ENCODE peak calls at places on chromosomes 11 and 22, in ten cellular contexts. F is heart right ventricle, S is astrocyte of the spinal cord, Z is dorsolateral prefrontal cortex, O is heart left ventricle, L is epithelial cell of esophagus, N is fibroblast of lung, M is H1, Q is brain microvascular endothelial cell, K is colonic mucosa. U is an unnamed sample.

GRCh38 chr11:65395961-65396530 is 9.6 kb downstream of the FRMD8 start:
- DNase-seq in K (no peak), L (no peak), Q (no peak), S (no peak), M (no peak), F (no peak), Z (no peak), N (no peak), O (no peak), U (no peak)

GRCh38 chr11:134728186-134728585 is 316.1 kb upstream of the B3GAT1 start:
- DNase-seq in O (no peak), S (no peak), K (no peak), L (no peak), Z (no peak), Q (no peak), N (no peak), M (no peak), F (no peak), U (no peak)

GRCh38 chr11:34151916-34152845 is 46.8 kb downstream of the NAT10 start:
- DNase-seq in F (no peak), Z (no peak), L (no peak), N (no peak), M (no peak), O (no peak), Q (no peak), K (no peak), S (no peak), U (no peak)

GRCh38 chr22:19143967-19144400 is 467 bp downstream of the ESS2 start:
- DNase-seq in N (peak; percentile 25), F (no peak), K (no peak), L (peak; percentile 42), Z (no peak), S (no peak), M (no peak), Q (no peak), O (no peak), U (no peak)

GRCh38 chr11:7540830-7541555 is 27.2 kb downstream of the PPFIBP2 start:
- DNase-seq in S (no peak), Z (no peak), O (no peak), N (no peak), F (no peak), Q (no peak), K (no peak), L (peak; percentile 77), M (no peak), U (no peak)

GRCh38 chr22:29765905-29766631 is 739 bp downstream of the ZMAT5 start:
- DNase-seq in F (no peak), O (no peak), S (no peak), K (peak; percentile 54), L (peak; percentile 14), Q (no peak), Z (no peak), N (no peak), M (no peak), U (no peak)

GRCh38 chr11:69649576-69649900 is 8.6 kb downstream of the CCND1 start:
- DNase-seq in L (no peak), M (no peak), F (no peak), K (no peak), N (no peak), O (no peak), Z (no peak), Q (no peak), S (no peak), U (no peak)

GRCh38 chr22:37018086-37018814 is 997 bp downstream of the TST start:
- DNase-seq in S (peak; percentile 5), L (no peak), Z (no peak), M (no peak), F (no peak), K (no peak), N (no peak), O (no peak), Q (no peak), U (no peak)

GRCh38 chr11:15471028-15471708 is 356.4 kb downstream of the INSC start:
- DNase-seq in O (no peak), N (no peak), F (no peak), Q (no peak), K (peak; percentile 59), S (no peak), L (no peak), M (no peak), Z (no peak), U (no peak)

GRCh38 chr11:90120191-90120590 is 14.3 kb upstream of the NAALAD2 start:
- DNase-seq in L (no peak), O (no peak), S (no peak), Z (no peak), M (no peak), F (no peak), K (no peak), N (no peak), Q (no peak), U (no peak)

GRCh38 chr11:99199336-99199735 is 178.6 kb downstream of the CNTN5 start:
- DNase-seq in Q (peak; percentile 27), F (no peak), K (no peak), M (no peak), S (peak; percentile 70), N (peak; percentile 20), Z (no peak), O (peak; percentile 10), L (no peak), U (no peak)

DNA sequence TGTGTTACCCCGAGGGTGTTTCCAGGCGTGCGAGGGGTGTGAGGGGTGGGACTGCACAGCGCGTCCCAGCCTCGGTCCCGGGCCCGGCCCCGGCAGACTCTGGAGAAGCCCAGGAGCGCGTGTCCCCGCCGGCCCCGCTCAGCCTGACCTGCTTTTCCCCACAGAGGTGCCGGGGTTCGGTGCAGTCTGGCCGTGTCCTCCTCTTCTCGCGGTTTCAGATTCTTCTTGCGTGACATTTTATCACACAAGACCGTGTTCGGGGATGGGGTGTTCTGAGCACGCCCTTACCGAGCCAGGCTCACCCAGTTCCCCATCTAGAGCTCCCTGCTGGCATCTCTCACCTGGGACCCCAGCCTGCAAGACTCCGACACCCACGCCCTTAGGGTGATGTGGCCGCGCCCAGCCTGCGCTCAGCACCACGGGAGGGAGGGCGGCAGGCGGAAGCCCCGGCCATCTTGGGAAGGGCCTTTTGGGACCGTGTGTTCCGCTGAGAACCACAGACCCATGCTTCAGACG is 775.6 kb downstream of the BRD1 start:
- DNase-seq in M (no peak), K (peak; percentile 25), Z (peak; percentile 61), F (no peak), N (peak; percentile 6), O (no peak), S (no peak), Q (no peak), L (no peak), U (no peak)
- H3K4me3 ChIP-seq in M (no peak overlapping the region), K (peak overlapping the region; percentile 27), Z (peak overlapping the region; percentile 57), F (no peak overlapping the region), N (no peak overlapping the region), O (no peak overlapping the region), S (peak overlapping the region; percentile 36), Q (peak overlapping the region; percentile 35), L (no peak overlapping the region), U (no peak overlapping the region)

GRCh38 chr11:128484172-128484571 is 103.2 kb downstream of the ETS1 start:
- DNase-seq in Z (no peak), K (no peak), F (no peak), L (no peak), N (no peak), M (no peak), Q (no peak), O (no peak), S (no peak), U (no peak)
- TF ChIP-seq CTCF in Z (peak; percentile 59), K (no peak), F (peak; percentile 31), L (peak; percentile 15), N (no peak), M (peak; percentile 53), Q (peak; percentile 17), O (peak; percentile 53), S (peak; percentile 13), U (no peak)

GRCh38 chr22:48662476-48663150 is 1165.1 kb downstream of the BRD1 start:
- DNase-seq in F (no peak), S (no peak), N (no peak), L (no peak), Z (no peak), M (no peak), K (no peak), O (no peak), Q (no peak), U (no peak)

GRCh38 chr22:48660104-48660794 is 1167.4 kb downstream of the BRD1 start:
- DNase-seq in L (no peak), S (no peak), N (no peak), K (no peak), F (no peak), O (no peak), Q (no peak), M (no peak), Z (no peak), U (no peak)

GRCh38 chr22:48661984-48662383 is 1165.7 kb downstream of the BRD1 start:
- DNase-seq in K (no peak), N (no peak), S (no peak), O (no peak), F (no peak), L (no peak), Z (no peak), M (no peak), Q (no peak), U (no peak)

GRCh38 chr22:48659393-48659792 is 1168.3 kb downstream of the BRD1 start:
- DNase-seq in Z (no peak), M (no peak), Q (no peak), L (no peak), F (no peak), N (no peak), O (no peak), K (no peak), S (no peak), U (no peak)

DNA sequence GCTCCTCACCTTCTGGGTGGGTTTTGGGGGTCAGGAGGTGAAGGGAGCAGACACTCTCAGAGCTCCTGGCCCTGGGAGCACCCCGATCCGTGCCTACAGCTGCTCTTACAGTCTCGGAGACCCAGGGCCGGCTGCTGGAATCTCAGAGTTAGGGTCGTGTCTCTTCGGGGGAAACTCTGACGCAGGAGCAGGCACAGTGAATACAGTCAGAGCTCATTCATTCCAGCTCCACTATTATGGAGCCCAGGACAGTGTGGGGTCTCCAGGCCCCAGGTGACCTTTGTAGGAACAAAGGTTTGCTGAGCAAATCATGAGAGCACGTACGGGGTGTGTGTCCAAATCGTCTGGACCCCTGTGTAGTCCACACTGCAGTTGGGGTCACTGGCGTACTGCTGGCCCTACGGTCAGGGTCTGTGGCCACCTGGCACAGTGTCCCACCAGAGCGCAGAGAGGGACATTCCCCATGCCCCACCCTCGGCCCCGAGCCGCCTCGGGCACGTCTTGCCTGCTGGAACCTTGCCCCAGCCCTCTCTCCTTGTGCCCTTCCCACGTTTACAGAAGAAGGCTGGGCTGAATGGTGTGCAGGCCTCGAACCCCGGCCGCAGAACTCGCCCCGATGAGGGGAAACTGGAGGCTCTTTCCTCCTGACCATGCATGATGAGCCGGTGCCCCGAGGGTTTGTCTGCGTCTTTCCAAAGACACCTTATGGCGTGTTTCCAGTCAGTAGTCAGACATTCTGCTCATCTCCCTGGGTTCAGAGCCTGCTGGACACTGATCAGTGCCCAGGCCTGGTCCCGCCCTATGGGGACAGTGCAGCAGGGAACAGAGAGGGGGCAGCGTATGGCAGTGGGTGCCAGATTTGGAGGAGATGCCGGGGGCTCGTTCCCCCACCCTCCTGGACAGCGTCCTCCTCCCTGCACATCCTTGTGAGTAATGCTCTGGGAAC is 1166.6 kb downstream of the BRD1 start:
- DNase-seq in F (no peak), L (no peak), Z (no peak), O (no peak), Q (no peak), K (no peak), M (no peak), N (no peak), S (no peak), U (no peak)
- H3K4me3 ChIP-seq in F (no peak overlapping the region), L (no peak overlapping the region), Z (no peak overlapping the region), O (no peak overlapping the region), Q (no peak overlapping the region), K (no peak overlapping the region), M (no peak overlapping the region), N (no peak overlapping the region), S (no peak overlapping the region), U (no peak overlapping the region)

GRCh38 chr22:42902875-42903510 is 45.9 kb upstream of the ARFGAP3 start:
- DNase-seq in L (no peak), K (no peak), N (no peak), O (no peak), F (no peak), M (no peak), Q (no peak), S (peak; percentile 58), Z (no peak), U (peak; percentile 84)
- TF ChIP-seq CTCF in L (no peak), K (no peak), N (no peak), O (peak; percentile 36), F (no peak), M (peak; percentile 38), Q (peak; percentile 13), S (peak; percentile 17), Z (no peak), U (no peak)

U was measured in foreskin fibroblast.